ENCODE peak calls at places on chromosomes 1 and 21, in eight cellular contexts. One of them, this sample, is unnamed.

GRCh38 chr21:44962481-44962966 is 22.7 kb downstream of the SLX9 start:
- DNase-seq in body of pancreas: peak; percentile 42
- DNase-seq in ovary: no peak
- DNase-seq in MM.1S: no peak
- DNase-seq in OCI-LY7: no peak
- DNase-seq in aorta: peak; percentile 45
- DNase-seq in left lung: no peak
- DNase-seq in heart left ventricle: peak; percentile 53
- DNase-seq in this sample: no peak

GRCh38 chr1:35567947-35568558 is 5.1 kb upstream of the TFAP2E start:
- DNase-seq in MM.1S: no peak
- DNase-seq in OCI-LY7: no peak
- DNase-seq in aorta: no peak
- DNase-seq in ovary: no peak
- DNase-seq in heart left ventricle: no peak
- DNase-seq in body of pancreas: no peak
- DNase-seq in left lung: no peak
- DNase-seq in this sample: no peak

GRCh38 chr1:107000907-107001306 is 55.6 kb upstream of the PRMT6 start:
- DNase-seq in MM.1S: no peak
- DNase-seq in ovary: no peak
- DNase-seq in body of pancreas: no peak
- DNase-seq in heart left ventricle: no peak
- DNase-seq in left lung: no peak
- DNase-seq in aorta: no peak
- DNase-seq in OCI-LY7: no peak
- DNase-seq in this sample: no peak

GRCh38 chr1:204983121-204983520 is 59.9 kb upstream of the CNTN2 start:
- DNase-seq in MM.1S: no peak
- DNase-seq in left lung: no peak
- DNase-seq in heart left ventricle: no peak
- DNase-seq in body of pancreas: no peak
- DNase-seq in ovary: no peak
- DNase-seq in OCI-LY7: no peak
- DNase-seq in aorta: no peak
- DNase-seq in this sample: no peak

GRCh38 chr21:35412231-35412630 is 363.1 kb upstream of the RUNX1 start:
- DNase-seq in left lung: no peak
- DNase-seq in ovary: no peak
- DNase-seq in OCI-LY7: no peak
- DNase-seq in heart left ventricle: no peak
- DNase-seq in MM.1S: no peak
- DNase-seq in body of pancreas: no peak
- DNase-seq in aorta: no peak
- DNase-seq in this sample: no peak

GRCh38 chr21:34354836-34355235 is 9.0 kb upstream of the KCNE2 start:
- DNase-seq in left lung: no peak
- DNase-seq in aorta: no peak
- DNase-seq in MM.1S: no peak
- DNase-seq in ovary: no peak
- DNase-seq in body of pancreas: no peak
- DNase-seq in OCI-LY7: no peak
- DNase-seq in heart left ventricle: peak; percentile 41
- DNase-seq in this sample: no peak

GRCh38 chr1:17184822-17185484 is 20.0 kb upstream of the PADI1 start:
- DNase-seq in left lung: no peak
- DNase-seq in body of pancreas: no peak
- DNase-seq in aorta: no peak
- DNase-seq in heart left ventricle: no peak
- DNase-seq in OCI-LY7: no peak
- DNase-seq in MM.1S: no peak
- DNase-seq in ovary: no peak
- DNase-seq in this sample: no peak

GRCh38 chr1:18926315-18927081 is 24.1 kb upstream of the ALDH4A1 start:
- DNase-seq in left lung: peak; percentile 84
- DNase-seq in aorta: peak; percentile 92
- DNase-seq in body of pancreas: peak; percentile 74
- DNase-seq in ovary: no peak
- DNase-seq in OCI-LY7: peak; percentile 53
- DNase-seq in heart left ventricle: peak; percentile 78
- DNase-seq in MM.1S: peak; percentile 95
- DNase-seq in this sample: no peak

GRCh38 chr1:94083653-94084052 is 37.3 kb downstream of the ABCA4 start:
- DNase-seq in aorta: no peak
- DNase-seq in MM.1S: no peak
- DNase-seq in left lung: no peak
- DNase-seq in OCI-LY7: no peak
- DNase-seq in heart left ventricle: no peak
- DNase-seq in ovary: no peak
- DNase-seq in body of pancreas: no peak
- DNase-seq in this sample: no peak

GRCh38 chr1:183778006-183778405 is 26.9 kb upstream of the RGL1 start:
- DNase-seq in aorta: no peak
- DNase-seq in body of pancreas: no peak
- DNase-seq in heart left ventricle: no peak
- DNase-seq in MM.1S: no peak
- DNase-seq in ovary: no peak
- DNase-seq in left lung: no peak
- DNase-seq in OCI-LY7: no peak
- DNase-seq in this sample: no peak

GRCh38 chr1:200376521-200376920 is 33.3 kb downstream of the ZNF281 start:
- DNase-seq in body of pancreas: no peak
- DNase-seq in ovary: no peak
- DNase-seq in heart left ventricle: no peak
- DNase-seq in OCI-LY7: no peak
- DNase-seq in MM.1S: no peak
- DNase-seq in aorta: no peak
- DNase-seq in left lung: no peak
- DNase-seq in this sample: no peak

GRCh38 chr1:54485417-54485816 is 62.6 kb upstream of the ACOT11 start:
- DNase-seq in OCI-LY7: no peak
- DNase-seq in left lung: no peak
- DNase-seq in MM.1S: no peak
- DNase-seq in body of pancreas: no peak
- DNase-seq in ovary: no peak
- DNase-seq in heart left ventricle: no peak
- DNase-seq in aorta: no peak
- DNase-seq in this sample: peak; percentile 37

GRCh38 chr1:225467193-225468020 is 39.6 kb upstream of the LBR start:
- DNase-seq in body of pancreas: peak; percentile 67
- DNase-seq in ovary: no peak
- DNase-seq in aorta: peak; percentile 90
- DNase-seq in OCI-LY7: peak; percentile 96
- DNase-seq in heart left ventricle: peak; percentile 85
- DNase-seq in MM.1S: peak; percentile 91
- DNase-seq in left lung: peak; percentile 88
- DNase-seq in this sample: no peak

GRCh38 chr1:90607736-90608135 is 109.4 kb downstream of the BARHL2 start:
- DNase-seq in ovary: no peak
- DNase-seq in aorta: no peak
- DNase-seq in MM.1S: no peak
- DNase-seq in OCI-LY7: no peak
- DNase-seq in left lung: no peak
- DNase-seq in body of pancreas: no peak
- DNase-seq in heart left ventricle: no peak
- DNase-seq in this sample: no peak

GRCh38 chr1:19124273-19124672 is 85.8 kb downstream of the UBR4 start:
- DNase-seq in heart left ventricle: no peak
- DNase-seq in ovary: no peak
- DNase-seq in OCI-LY7: no peak
- DNase-seq in left lung: no peak
- DNase-seq in body of pancreas: no peak
- DNase-seq in aorta: no peak
- DNase-seq in MM.1S: no peak
- DNase-seq in this sample: no peak

GRCh38 chr1:217943361-217943760 is 312.2 kb downstream of the SPATA17 start:
- DNase-seq in ovary: no peak
- DNase-seq in MM.1S: no peak
- DNase-seq in body of pancreas: no peak
- DNase-seq in heart left ventricle: no peak
- DNase-seq in left lung: no peak
- DNase-seq in aorta: no peak
- DNase-seq in OCI-LY7: no peak
- DNase-seq in this sample: no peak

DNA sequence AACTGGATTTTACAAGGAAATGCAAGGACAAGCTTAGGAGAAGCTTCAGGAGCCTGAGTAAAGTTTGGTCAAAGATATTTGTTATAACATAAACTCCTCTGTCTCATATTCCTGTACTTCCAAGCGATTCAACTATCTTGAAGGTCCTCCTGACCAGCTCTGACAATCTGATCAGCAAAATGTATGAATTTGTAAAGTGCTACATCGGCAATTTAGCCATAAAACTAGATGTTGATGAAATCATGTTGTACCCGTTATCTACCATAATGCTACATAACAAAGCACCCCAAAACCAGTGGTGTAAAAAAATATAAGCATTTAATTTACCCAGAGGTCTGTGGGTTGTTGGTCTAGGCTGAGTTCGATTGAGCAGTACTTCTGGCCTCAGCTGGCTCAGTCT is 19.5 kb upstream of the KRTAP11-1 start:
- DNase-seq in ovary: no peak
- DNase-seq in body of pancreas: no peak
- DNase-seq in aorta: no peak
- DNase-seq in OCI-LY7: no peak
- DNase-seq in MM.1S: no peak
- DNase-seq in left lung: no peak
- DNase-seq in heart left ventricle: no peak
- DNase-seq in this sample: no peak
- H3K27ac ChIP-seq in ovary: no peak overlapping the region
- H3K27ac ChIP-seq in body of pancreas: no peak overlapping the region
- H3K27ac ChIP-seq in aorta: no peak overlapping the region
- H3K27ac ChIP-seq in OCI-LY7: no peak overlapping the region
- H3K27ac ChIP-seq in MM.1S: no peak overlapping the region
- H3K27ac ChIP-seq in left lung: no peak overlapping the region
- H3K27ac ChIP-seq in heart left ventricle: no peak overlapping the region
- H3K27ac ChIP-seq in this sample: no peak overlapping the region

GRCh38 chr1:233113009-233113712 is 162.8 kb downstream of the NTPCR start:
- DNase-seq in heart left ventricle: peak; percentile 84
- DNase-seq in OCI-LY7: no peak
- DNase-seq in ovary: peak; percentile 34
- DNase-seq in left lung: peak; percentile 87
- DNase-seq in MM.1S: no peak
- DNase-seq in body of pancreas: peak; percentile 81
- DNase-seq in aorta: peak; percentile 85
- DNase-seq in this sample: peak; percentile 26
- H3K4me3 ChIP-seq in heart left ventricle: no peak overlapping the region
- H3K4me3 ChIP-seq in OCI-LY7: no peak overlapping the region
- H3K4me3 ChIP-seq in ovary: no peak overlapping the region
- H3K4me3 ChIP-seq in left lung: peak overlapping the region; percentile 6
- H3K4me3 ChIP-seq in MM.1S: no peak overlapping the region
- H3K4me3 ChIP-seq in body of pancreas: no peak overlapping the region
- H3K4me3 ChIP-seq in aorta: no peak overlapping the region
- H3K4me3 ChIP-seq in this sample: no peak overlapping the region

GRCh38 chr1:2310332-2311183 is 80.8 kb downstream of the MORN1 start:
- DNase-seq in heart left ventricle: no peak
- DNase-seq in OCI-LY7: no peak
- DNase-seq in MM.1S: no peak
- DNase-seq in left lung: no peak
- DNase-seq in body of pancreas: no peak
- DNase-seq in ovary: peak; percentile 78
- DNase-seq in aorta: no peak
- DNase-seq in this sample: no peak
- H3K4me1 ChIP-seq in heart left ventricle: peaks cover 36% of the 10 kb centered on the region
- H3K4me1 ChIP-seq in OCI-LY7: peaks cover 3% of the 10 kb centered on the region
- H3K4me1 ChIP-seq in MM.1S: no peaks in the 10 kb centered on the region
- H3K4me1 ChIP-seq in left lung: peaks cover 27% of the 10 kb centered on the region
- H3K4me1 ChIP-seq in body of pancreas: peaks cover 20% of the 10 kb centered on the region
- H3K4me1 ChIP-seq in ovary: peaks cover 25% of the 10 kb centered on the region
- H3K4me1 ChIP-seq in aorta: no peaks in the 10 kb centered on the region
- H3K4me1 ChIP-seq in this sample: peaks cover 27% of the 10 kb centered on the region

GRCh38 chr1:192579319-192579738 is 3.8 kb downstream of the RGS1 start:
- DNase-seq in body of pancreas: no peak
- DNase-seq in left lung: no peak
- DNase-seq in MM.1S: peak; percentile 43
- DNase-seq in ovary: no peak
- DNase-seq in aorta: no peak
- DNase-seq in OCI-LY7: no peak
- DNase-seq in heart left ventricle: no peak
- DNase-seq in this sample: no peak

GRCh38 chr1:192575499-192576189 is at the start of gene RGS1:
- DNase-seq in left lung: peak; percentile 51
- DNase-seq in MM.1S: peak; percentile 99
- DNase-seq in aorta: peak; percentile 66
- DNase-seq in OCI-LY7: peak; percentile 14
- DNase-seq in ovary: no peak
- DNase-seq in body of pancreas: peak; percentile 55
- DNase-seq in heart left ventricle: no peak
- DNase-seq in this sample: no peak

GRCh38 chr1:192578144-192578909 is 2.8 kb downstream of the RGS1 start:
- DNase-seq in aorta: no peak
- DNase-seq in MM.1S: no peak
- DNase-seq in OCI-LY7: no peak
- DNase-seq in left lung: no peak
- DNase-seq in body of pancreas: no peak
- DNase-seq in ovary: no peak
- DNase-seq in heart left ventricle: no peak
- DNase-seq in this sample: no peak

GRCh38 chr1:192576190-192577144 is 894 bp downstream of the RGS1 start:
- DNase-seq in aorta: no peak
- DNase-seq in left lung: no peak
- DNase-seq in ovary: no peak
- DNase-seq in MM.1S: no peak
- DNase-seq in OCI-LY7: no peak
- DNase-seq in heart left ventricle: no peak
- DNase-seq in body of pancreas: no peak
- DNase-seq in this sample: no peak

DNA sequence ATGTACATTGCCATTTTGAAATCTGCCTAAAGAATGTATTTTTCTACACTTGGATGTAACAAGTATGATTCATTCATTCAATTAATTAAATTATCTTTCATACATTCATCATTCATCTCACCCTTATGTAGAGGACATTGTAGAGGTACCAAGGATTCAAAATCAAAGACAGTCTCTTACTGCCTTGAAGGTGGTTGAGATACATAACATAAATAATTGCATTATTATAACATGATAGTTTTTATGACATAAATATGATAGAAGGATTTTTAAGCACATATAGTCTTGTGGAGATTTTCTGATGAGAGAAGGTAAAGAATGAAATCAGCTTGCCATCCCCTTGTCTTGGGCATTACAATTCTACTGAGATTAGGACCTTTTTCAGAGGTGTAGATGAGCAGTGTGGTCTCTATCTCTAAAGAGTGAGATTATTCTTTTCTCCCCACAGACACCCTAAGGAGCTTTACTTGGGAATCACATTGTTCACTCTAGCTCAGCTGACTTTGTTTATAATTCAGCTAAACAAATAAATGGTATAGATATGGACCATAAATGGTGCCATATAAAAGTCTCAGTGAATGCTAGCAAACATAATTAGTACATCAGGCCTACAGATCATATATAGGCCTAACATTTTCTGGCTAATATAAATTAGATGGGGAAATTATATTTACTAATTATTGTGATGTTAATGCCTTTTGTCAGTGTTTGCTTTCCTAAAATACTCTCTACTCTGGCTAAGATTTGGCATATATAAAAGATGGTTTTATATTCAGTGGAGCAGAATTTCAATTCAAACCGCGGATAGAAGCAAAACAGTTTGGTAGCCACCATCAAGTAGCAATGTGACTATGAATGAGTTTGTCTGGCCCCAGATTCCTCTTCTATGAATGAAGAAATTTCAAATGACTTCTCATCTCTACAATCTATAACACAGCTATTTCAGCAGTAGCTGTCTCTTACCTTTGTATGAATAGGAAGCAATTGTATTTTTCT is 1.9 kb downstream of the RGS1 start:
- DNase-seq in ovary: no peak
- DNase-seq in MM.1S: no peak
- DNase-seq in OCI-LY7: no peak
- DNase-seq in body of pancreas: no peak
- DNase-seq in aorta: no peak
- DNase-seq in heart left ventricle: no peak
- DNase-seq in left lung: no peak
- DNase-seq in this sample: no peak
- H3K27ac ChIP-seq in ovary: no peak overlapping the region
- H3K27ac ChIP-seq in MM.1S: peak overlapping the region; percentile 83
- H3K27ac ChIP-seq in OCI-LY7: no peak overlapping the region
- H3K27ac ChIP-seq in body of pancreas: no peak overlapping the region
- H3K27ac ChIP-seq in aorta: no peak overlapping the region
- H3K27ac ChIP-seq in heart left ventricle: no peak overlapping the region
- H3K27ac ChIP-seq in left lung: no peak overlapping the region
- H3K27ac ChIP-seq in this sample: no peak overlapping the region

This sample was measured in prostate gland.